ENCODE peak calls at places on chromosomes 6 and 20, in four cellular contexts. S, M, X and P are unnamed samples. For H3K4me1, the result is how much of the 10 kb centered on the place peaks cover.

GRCh38 chr6:157822221-157823000 is 635 bp upstream of the SNX9 start:
- DNase-seq in S (no peak), M (peak), X (peak), P (no peak)

GRCh38 chr6:107970255-107970654 is 12.2 kb upstream of the SEC63 start:
- DNase-seq in S (no peak), M (no peak), X (no peak), P (no peak)

GRCh38 chr20:17490501-17490900 is 40.7 kb downstream of the BFSP1 start:
- DNase-seq in S (no peak), M (no peak), X (no peak), P (no peak)

GRCh38 chr20:34824026-34824860 is 1.2 kb downstream of the NCOA6 start:
- DNase-seq in S (peak), M (peak), X (peak), P (peak)

GRCh38 chr20:48012401-48012974 is 227.2 kb upstream of the SULF2 start:
- DNase-seq in S (no peak), M (no peak), X (no peak), P (peak)

GRCh38 chr20:6994452-6994851 is 227.0 kb downstream of the BMP2 start:
- DNase-seq in S (no peak), M (no peak), X (no peak), P (no peak)

GRCh38 chr6:113375950-113376846 is 480.9 kb upstream of the MARCKS start:
- DNase-seq in S (no peak), M (no peak), X (no peak), P (no peak)

GRCh38 chr6:168968228-168968627 is 285.4 kb downstream of the THBS2 start:
- DNase-seq in S (no peak), M (peak), X (no peak), P (peak)

GRCh38 chr20:49575551-49576060 is 7.7 kb upstream of the PTGIS start:
- DNase-seq in S (peak), M (no peak), X (no peak), P (peak)

GRCh38 chr20:50996901-50997830 is 25.7 kb downstream of the KCNG1 start:
- DNase-seq in S (no peak), M (no peak), X (no peak), P (no peak)

GRCh38 chr20:31693402-31693801 is 29.3 kb downstream of the BCL2L1 start:
- DNase-seq in S (no peak), M (no peak), X (no peak), P (no peak)
- TF ChIP-seq CTCF in S (no peak), M (no peak), X (no peak), P (no peak)

DNA sequence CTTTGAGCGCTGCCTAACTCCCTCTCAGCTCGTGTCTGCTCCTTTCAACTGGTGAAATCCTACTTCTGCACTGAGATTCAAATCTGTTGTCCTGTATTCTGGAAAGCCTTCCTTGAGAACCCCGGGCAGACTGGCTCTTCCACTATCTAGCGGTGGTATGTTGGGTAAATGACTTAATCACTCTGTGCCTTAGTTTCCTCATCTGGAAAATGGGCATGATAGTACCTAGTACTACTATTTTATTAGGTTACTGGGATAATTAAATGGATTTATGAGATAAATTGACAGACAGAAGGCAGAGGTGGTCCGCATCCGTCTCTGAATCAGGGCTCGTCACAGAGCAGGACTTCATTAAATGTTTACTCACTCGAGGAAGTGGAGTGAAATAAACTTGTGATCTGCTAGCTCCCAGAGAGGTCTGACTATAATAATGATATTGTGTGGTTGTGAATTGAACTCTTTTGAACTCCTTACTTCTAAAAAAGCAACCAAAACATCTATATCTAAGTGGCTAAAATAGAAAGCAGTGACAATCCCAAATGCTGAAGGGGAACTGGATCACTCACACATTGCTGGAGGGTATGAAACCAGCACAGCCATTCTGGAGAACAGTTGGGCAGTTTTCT is 26.6 kb downstream of the PPP1R16B start:
- DNase-seq in S (no peak), M (no peak), X (no peak), P (no peak)
- H3K4me1 ChIP-seq in S (under half), M (under half), X (under half), P (under half)

GRCh38 chr20:63411151-63411897 is 50.2 kb upstream of the CHRNA4 start:
- DNase-seq in S (no peak), M (no peak), X (no peak), P (no peak)
- TF ChIP-seq CTCF in S (no peak), M (no peak), X (no peak), P (peak)

DNA sequence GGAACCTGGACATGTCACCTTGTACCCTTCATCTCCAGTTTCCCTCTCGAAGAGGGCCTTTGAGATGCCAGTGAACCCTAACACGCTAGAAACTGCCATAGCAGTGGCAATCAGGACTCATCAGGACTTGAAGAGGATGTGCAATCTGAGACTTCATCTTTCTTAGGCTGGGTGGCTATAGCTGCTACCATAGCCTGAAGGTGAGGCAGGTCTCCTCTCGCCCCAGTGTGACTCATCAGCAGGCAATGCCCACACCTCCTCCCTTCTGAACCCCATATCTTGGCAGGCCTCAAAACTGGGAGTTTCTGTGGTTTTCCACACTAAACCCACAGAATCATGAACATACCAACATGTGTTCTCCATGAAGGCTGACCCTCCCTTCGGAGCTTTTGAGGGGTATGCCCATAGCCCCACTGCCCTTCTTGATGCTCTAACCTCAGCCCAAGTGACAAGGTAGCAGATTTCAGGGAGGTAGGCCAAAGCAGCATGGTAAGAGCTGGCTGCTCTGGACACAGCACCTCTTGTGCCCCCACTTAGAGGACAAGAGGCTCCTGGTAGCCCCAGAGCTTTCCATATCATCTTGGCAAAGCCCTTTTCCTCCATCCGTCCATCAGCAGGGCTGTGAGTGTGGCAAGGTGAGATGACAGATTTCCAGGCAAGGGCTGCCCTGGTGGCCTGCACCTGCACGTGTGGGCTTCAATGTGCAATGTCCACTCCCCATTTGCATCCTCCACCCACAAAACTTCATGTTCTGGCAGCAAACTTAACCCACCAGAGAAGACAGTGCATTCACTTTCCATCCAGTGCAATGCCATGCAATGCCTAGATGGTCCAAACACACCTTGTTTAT is 2.6 kb downstream of the BLCAP start:
- DNase-seq in S (no peak), M (peak), X (no peak), P (no peak)
- H3K4me1 ChIP-seq in S (half or more), M (half or more), X (half or more), P (under half)

GRCh38 chr6:51684038-51684437 is 403.4 kb downstream of the PKHD1 start:
- DNase-seq in S (no peak), M (no peak), X (no peak), P (no peak)
- TF ChIP-seq CTCF in S (peak), M (no peak), X (no peak), P (peak)

GRCh38 chr6:22146581-22147468 is 150.0 kb downstream of the PRL start:
- DNase-seq in S (no peak), M (no peak), X (peak), P (peak)

GRCh38 chr6:22147983-22148797 is 148.6 kb downstream of the PRL start:
- DNase-seq in S (peak), M (no peak), X (peak), P (peak)

GRCh38 chr6:22145294-22145693 is 151.5 kb downstream of the PRL start:
- DNase-seq in S (no peak), M (no peak), X (no peak), P (no peak)

GRCh38 chr6:22147469-22147815 is 149.4 kb downstream of the PRL start:
- DNase-seq in S (no peak), M (no peak), X (no peak), P (no peak)

DNA sequence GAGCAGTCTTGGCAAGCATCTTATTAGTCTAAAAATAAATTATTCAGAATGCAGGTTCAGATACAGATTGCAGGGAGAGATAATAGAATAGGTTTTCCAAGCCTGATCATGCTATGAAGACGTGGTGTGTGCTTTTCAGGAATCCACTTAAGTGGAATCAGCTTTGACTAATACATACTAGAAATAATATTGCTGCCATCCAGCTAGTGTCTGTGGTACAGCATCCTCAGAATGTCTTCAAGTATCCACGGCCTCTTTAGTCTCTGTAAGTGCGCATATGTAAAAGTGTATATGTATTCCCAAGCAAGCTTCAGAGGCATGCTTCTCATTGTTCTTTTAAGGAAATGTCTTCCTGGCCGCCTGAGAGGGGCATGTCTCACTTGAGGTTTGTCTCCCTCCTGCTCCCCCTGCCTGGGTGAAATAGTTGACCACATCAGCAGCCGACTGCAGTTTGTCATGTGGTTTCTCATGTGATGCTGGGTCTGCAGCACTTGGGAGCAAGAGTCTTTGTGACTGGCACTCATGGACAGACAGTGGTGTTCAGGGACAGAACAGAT is 150.9 kb downstream of the PRL start:
- DNase-seq in S (no peak), M (no peak), X (no peak), P (peak)
- H3K4me1 ChIP-seq in S (half or more), M (under half), X (under half), P (under half)

GRCh38 chr6:114747995-114748625 is 405.3 kb upstream of the HS3ST5 start:
- DNase-seq in S (peak), M (no peak), X (peak), P (peak)
- TF ChIP-seq CTCF in S (peak), M (peak), X (peak), P (peak)

DNA sequence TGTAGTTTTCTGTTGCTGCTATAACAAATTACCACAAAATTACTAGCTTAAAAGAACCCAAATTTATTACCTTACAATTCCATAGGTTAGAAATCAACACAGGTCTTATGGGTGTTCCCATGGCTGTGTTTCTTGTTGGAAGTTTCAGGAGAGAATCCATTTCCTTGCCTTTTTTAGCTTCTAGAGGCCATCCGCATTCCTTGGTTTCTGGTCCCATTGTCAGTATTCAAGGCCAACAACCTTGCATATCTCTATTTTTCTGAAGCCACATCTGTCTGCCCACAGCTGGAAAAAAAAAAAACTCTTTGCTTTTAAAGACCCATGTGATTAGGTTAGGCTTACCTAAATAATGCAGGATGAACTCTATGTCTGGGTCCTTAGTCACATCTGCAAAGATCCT is 129.7 kb upstream of the SAMD5 start:
- DNase-seq in S (no peak), M (no peak), X (no peak), P (no peak)
- H3K4me1 ChIP-seq in S (under half), M (under half), X (under half), P (under half)